ENCODE peak calls at places on chromosomes 1 and 21, in four cellular contexts. One of them, this sample, is unnamed.

GRCh38 chr1:14597343-14598006 is 1.0 kb upstream of the KAZN start:
- DNase-seq in NB4: peak
- DNase-seq in GM12864: no peak
- DNase-seq in ovary: no peak
- DNase-seq in this sample: no peak

GRCh38 chr1:209733409-209734192 is 22.3 kb upstream of the TRAF3IP3 start:
- DNase-seq in NB4: no peak
- DNase-seq in GM12864: no peak
- DNase-seq in ovary: no peak
- DNase-seq in this sample: no peak

GRCh38 chr1:32331549-32331948 is 4.5 kb downstream of the MARCKSL1 start:
- DNase-seq in NB4: no peak
- DNase-seq in GM12864: no peak
- DNase-seq in ovary: no peak
- DNase-seq in this sample: no peak

GRCh38 chr1:161989108-161989507 is 34.6 kb downstream of the OLFML2B start:
- DNase-seq in NB4: peak
- DNase-seq in GM12864: no peak
- DNase-seq in ovary: no peak
- DNase-seq in this sample: peak

GRCh38 chr1:114853584-114853983 is 1.1 kb upstream of the SYCP1 start:
- DNase-seq in NB4: no peak
- DNase-seq in GM12864: no peak
- DNase-seq in ovary: no peak
- DNase-seq in this sample: no peak

GRCh38 chr21:41183575-41183974 is 15.6 kb downstream of the BACE2 start:
- DNase-seq in NB4: no peak
- DNase-seq in GM12864: no peak
- DNase-seq in ovary: no peak
- DNase-seq in this sample: no peak

GRCh38 chr1:115062542-115063004 is 26.7 kb downstream of the TSPAN2 start:
- DNase-seq in NB4: peak
- DNase-seq in GM12864: no peak
- DNase-seq in ovary: no peak
- DNase-seq in this sample: peak

GRCh38 chr1:198598796-198599321 is 40.0 kb upstream of the PTPRC start:
- DNase-seq in NB4: peak
- DNase-seq in GM12864: peak
- DNase-seq in ovary: no peak
- DNase-seq in this sample: no peak

GRCh38 chr1:97904528-97904927 is 16.3 kb downstream of the DPYD start:
- DNase-seq in NB4: peak
- DNase-seq in GM12864: no peak
- DNase-seq in ovary: no peak
- DNase-seq in this sample: peak

GRCh38 chr1:16063921-16064320 is 9.5 kb downstream of the FAM131C start:
- DNase-seq in NB4: no peak
- DNase-seq in GM12864: no peak
- DNase-seq in ovary: no peak
- DNase-seq in this sample: no peak

GRCh38 chr21:28436286-28436932 is 556.3 kb downstream of the LTN1 start:
- DNase-seq in NB4: no peak
- DNase-seq in GM12864: no peak
- DNase-seq in ovary: no peak
- DNase-seq in this sample: peak

GRCh38 chr1:115680730-115681111 is 39.0 kb downstream of the VANGL1 start:
- DNase-seq in NB4: no peak
- DNase-seq in GM12864: no peak
- DNase-seq in ovary: no peak
- DNase-seq in this sample: no peak

GRCh38 chr1:183699643-183700160 is 46.6 kb upstream of the APOBEC4 start:
- DNase-seq in NB4: no peak
- DNase-seq in GM12864: no peak
- DNase-seq in ovary: no peak
- DNase-seq in this sample: peak

GRCh38 chr1:246280551-246280950 is 226.5 kb downstream of the SMYD3 start:
- DNase-seq in NB4: peak
- DNase-seq in GM12864: no peak
- DNase-seq in ovary: no peak
- DNase-seq in this sample: peak

GRCh38 chr1:224721000-224721399 is 104.9 kb downstream of the CNIH3 start:
- DNase-seq in NB4: no peak
- DNase-seq in GM12864: no peak
- DNase-seq in ovary: no peak
- DNase-seq in this sample: no peak

GRCh38 chr1:91622586-91622985 is 121.9 kb downstream of the CDC7 start:
- DNase-seq in NB4: no peak
- DNase-seq in GM12864: no peak
- DNase-seq in ovary: peak
- DNase-seq in this sample: no peak

GRCh38 chr1:61056674-61057439 is 25.5 kb upstream of the NFIA start:
- DNase-seq in NB4: peak
- DNase-seq in GM12864: no peak
- DNase-seq in ovary: peak
- DNase-seq in this sample: peak

GRCh38 chr1:26127235-26128163 is 15.9 kb downstream of the PDIK1L start:
- DNase-seq in NB4: peak
- DNase-seq in GM12864: no peak
- DNase-seq in ovary: no peak
- DNase-seq in this sample: no peak

GRCh38 chr1:25500694-25501093 is 42.7 kb upstream of the LDLRAP1 start:
- DNase-seq in NB4: no peak
- DNase-seq in GM12864: no peak
- DNase-seq in ovary: no peak
- DNase-seq in this sample: no peak

GRCh38 chr1:207910678-207911354 is at the start of gene CD34:
- DNase-seq in NB4: no peak
- DNase-seq in GM12864: no peak
- DNase-seq in ovary: peak
- DNase-seq in this sample: no peak

GRCh38 chr1:207909687-207910086 is 1.2 kb downstream of the CD34 start:
- DNase-seq in NB4: no peak
- DNase-seq in GM12864: no peak
- DNase-seq in ovary: no peak
- DNase-seq in this sample: no peak

GRCh38 chr1:207904377-207904902 is 6.5 kb downstream of the CD34 start:
- DNase-seq in NB4: peak
- DNase-seq in GM12864: no peak
- DNase-seq in ovary: no peak
- DNase-seq in this sample: no peak

GRCh38 chr1:207911983-207912760 is 1.2 kb upstream of the CD34 start:
- DNase-seq in NB4: no peak
- DNase-seq in GM12864: no peak
- DNase-seq in ovary: no peak
- DNase-seq in this sample: no peak

GRCh38 chr1:207908112-207908734 is 2.7 kb downstream of the CD34 start:
- DNase-seq in NB4: peak
- DNase-seq in GM12864: no peak
- DNase-seq in ovary: no peak
- DNase-seq in this sample: no peak
- TF ChIP-seq CTCF in NB4: no peak
- TF ChIP-seq CTCF in GM12864: no peak
- TF ChIP-seq CTCF in ovary: peak
- TF ChIP-seq CTCF in this sample: no peak

GRCh38 chr1:222167111-222167510 is 380.8 kb downstream of the HHIPL2 start:
- DNase-seq in NB4: peak
- DNase-seq in GM12864: peak
- DNase-seq in ovary: no peak
- DNase-seq in this sample: peak

GRCh38 chr1:222167896-222168295 is 380.0 kb downstream of the HHIPL2 start:
- DNase-seq in NB4: no peak
- DNase-seq in GM12864: no peak
- DNase-seq in ovary: no peak
- DNase-seq in this sample: no peak

GRCh38 chr1:222165625-222166024 is 382.3 kb downstream of the HHIPL2 start:
- DNase-seq in NB4: no peak
- DNase-seq in GM12864: no peak
- DNase-seq in ovary: no peak
- DNase-seq in this sample: no peak

GRCh38 chr1:222168621-222169020 is 379.3 kb downstream of the HHIPL2 start:
- DNase-seq in NB4: no peak
- DNase-seq in GM12864: no peak
- DNase-seq in ovary: no peak
- DNase-seq in this sample: peak

DNA sequence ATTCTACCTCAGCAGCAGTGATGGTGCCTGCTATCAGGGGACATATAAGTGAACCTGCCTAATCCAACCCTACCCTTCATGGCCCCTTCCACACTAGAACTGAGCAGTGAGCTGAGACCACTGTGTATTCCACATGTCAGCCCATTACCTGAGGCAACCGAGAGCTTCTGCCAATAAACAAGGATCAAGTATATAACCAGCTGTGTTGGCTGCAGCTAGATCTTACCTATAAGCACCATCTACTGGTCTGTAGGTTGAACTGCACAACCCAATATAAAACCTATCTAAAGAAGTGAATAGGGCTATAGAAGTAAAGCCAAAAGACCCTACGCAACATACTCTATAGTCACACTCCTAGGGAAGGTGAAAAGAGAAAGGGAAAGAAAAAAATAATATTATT is 376.9 kb downstream of the HHIPL2 start:
- DNase-seq in NB4: peak
- DNase-seq in GM12864: peak
- DNase-seq in ovary: no peak
- DNase-seq in this sample: peak
- TF ChIP-seq CTCF in NB4: peak
- TF ChIP-seq CTCF in GM12864: peak
- TF ChIP-seq CTCF in ovary: no peak
- TF ChIP-seq CTCF in this sample: peak

GRCh38 chr1:8976338-8976737 is 30.7 kb downstream of the CA6 start:
- DNase-seq in NB4: no peak
- DNase-seq in GM12864: no peak
- DNase-seq in ovary: no peak
- DNase-seq in this sample: no peak

GRCh38 chr1:8974551-8974950 is 28.9 kb downstream of the CA6 start:
- DNase-seq in NB4: no peak
- DNase-seq in GM12864: no peak
- DNase-seq in ovary: no peak
- DNase-seq in this sample: peak

GRCh38 chr1:8966606-8967005 is 20.9 kb downstream of the CA6 start:
- DNase-seq in NB4: no peak
- DNase-seq in GM12864: no peak
- DNase-seq in ovary: no peak
- DNase-seq in this sample: no peak

GRCh38 chr1:8969937-8970336 is 24.3 kb downstream of the CA6 start:
- DNase-seq in NB4: no peak
- DNase-seq in GM12864: no peak
- DNase-seq in ovary: no peak
- DNase-seq in this sample: no peak

DNA sequence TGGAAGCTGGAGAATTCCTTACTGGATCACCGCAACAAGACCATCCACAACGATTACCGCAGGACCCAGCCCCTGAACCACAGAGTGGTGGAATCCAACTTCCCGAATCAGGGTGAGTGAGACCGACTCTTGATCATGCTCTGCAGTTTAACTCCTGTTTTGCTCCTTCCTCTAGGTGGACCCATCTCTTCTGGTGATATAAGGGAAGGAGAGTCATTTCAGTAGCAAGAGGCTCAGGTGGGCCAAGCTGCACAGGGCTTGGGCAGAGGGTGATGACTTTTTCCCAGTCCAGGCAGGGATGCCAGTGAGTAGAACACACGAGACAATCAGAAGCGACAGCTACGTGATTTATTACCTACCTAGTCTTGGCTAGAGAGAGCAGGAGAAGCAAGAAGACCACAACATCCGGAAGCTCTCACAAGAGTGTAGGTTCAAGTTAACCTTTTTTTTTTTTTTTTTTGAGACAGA is 25.2 kb downstream of the CA6 start:
- DNase-seq in NB4: peak
- DNase-seq in GM12864: no peak
- DNase-seq in ovary: no peak
- DNase-seq in this sample: no peak
- TF ChIP-seq CTCF in NB4: no peak
- TF ChIP-seq CTCF in GM12864: no peak
- TF ChIP-seq CTCF in ovary: no peak
- TF ChIP-seq CTCF in this sample: no peak

GRCh38 chr1:8464987-8465386 is 147.1 kb downstream of the SLC45A1 start:
- DNase-seq in NB4: peak
- DNase-seq in GM12864: no peak
- DNase-seq in ovary: no peak
- DNase-seq in this sample: no peak
- TF ChIP-seq CTCF in NB4: no peak
- TF ChIP-seq CTCF in GM12864: no peak
- TF ChIP-seq CTCF in ovary: no peak
- TF ChIP-seq CTCF in this sample: no peak

DNA sequence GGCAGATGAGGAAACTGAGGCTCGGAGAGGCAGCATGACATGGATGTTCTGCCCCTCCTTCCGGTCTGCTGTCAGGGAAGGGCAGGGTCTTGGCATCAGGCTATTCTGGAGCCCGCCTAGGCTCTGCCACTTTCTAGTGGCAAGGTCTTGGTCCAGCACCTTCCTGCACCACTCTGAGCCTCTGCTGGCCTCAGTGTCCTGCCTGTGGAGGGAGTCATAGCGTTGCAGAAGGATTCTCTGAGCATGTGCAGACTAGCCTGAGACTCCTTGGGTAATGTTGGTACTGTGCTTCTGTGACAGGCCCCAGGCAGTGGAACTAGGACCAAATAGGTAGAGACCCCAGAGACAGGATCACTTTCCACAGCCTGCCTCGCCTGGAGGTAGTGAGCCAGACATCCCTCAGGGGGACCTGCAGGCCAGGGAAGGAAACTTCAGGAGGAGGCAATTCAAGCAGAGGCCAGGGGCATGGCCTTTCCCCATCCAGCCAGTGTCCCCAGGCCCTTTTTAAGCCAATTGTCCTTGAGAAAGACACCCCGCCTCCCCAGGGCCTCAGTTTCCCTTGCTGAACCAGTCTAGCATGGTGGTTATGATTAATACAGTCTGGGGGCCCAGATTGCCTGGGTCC is 10.6 kb downstream of the EDN2 start:
- DNase-seq in NB4: no peak
- DNase-seq in GM12864: no peak
- DNase-seq in ovary: no peak
- DNase-seq in this sample: no peak
- TF ChIP-seq CTCF in NB4: no peak
- TF ChIP-seq CTCF in GM12864: no peak
- TF ChIP-seq CTCF in ovary: no peak
- TF ChIP-seq CTCF in this sample: no peak

This sample was measured in MCF 10A.